ENCODE peak calls at places on chromosome 4, in nine cellular contexts. One of them, this sample, is unnamed.
A peak's percentile ranks its signal among the peaks of the same experiment; 100 is the strongest.

GRCh38 chr4:155400893-155401292 is 24.1 kb upstream of the MAP9 start:
- DNase-seq in tibial artery: no peak
- DNase-seq in suprapubic skin: no peak
- DNase-seq in HCT116: no peak
- DNase-seq in tibial nerve: no peak
- DNase-seq in Caco-2: no peak
- DNase-seq in ovary: no peak
- DNase-seq in NB4: no peak
- DNase-seq in mammary epithelial cell: no peak
- DNase-seq in this sample: no peak

GRCh38 chr4:119750771-119751170 is 122.2 kb upstream of the PDE5A start:
- DNase-seq in tibial artery: no peak
- DNase-seq in suprapubic skin: no peak
- DNase-seq in HCT116: no peak
- DNase-seq in tibial nerve: no peak
- DNase-seq in Caco-2: no peak
- DNase-seq in ovary: no peak
- DNase-seq in NB4: no peak
- DNase-seq in mammary epithelial cell: peak; percentile 4
- DNase-seq in this sample: no peak

GRCh38 chr4:40350627-40351227 is 15.6 kb downstream of the CHRNA9 start:
- DNase-seq in tibial artery: no peak
- DNase-seq in suprapubic skin: no peak
- DNase-seq in HCT116: no peak
- DNase-seq in tibial nerve: no peak
- DNase-seq in Caco-2: peak; percentile 12
- DNase-seq in ovary: no peak
- DNase-seq in NB4: peak; percentile 32
- DNase-seq in mammary epithelial cell: no peak
- DNase-seq in this sample: no peak

GRCh38 chr4:185238261-185238681 is 28.9 kb downstream of the SNX25 start:
- DNase-seq in tibial artery: no peak
- DNase-seq in suprapubic skin: no peak
- DNase-seq in HCT116: no peak
- DNase-seq in tibial nerve: no peak
- DNase-seq in Caco-2: no peak
- DNase-seq in ovary: no peak
- DNase-seq in NB4: no peak
- DNase-seq in mammary epithelial cell: no peak
- DNase-seq in this sample: peak; percentile 40

GRCh38 chr4:33780952-33781655 is 2463.2 kb downstream of the ARAP2 start:
- DNase-seq in tibial artery: no peak
- DNase-seq in suprapubic skin: no peak
- DNase-seq in HCT116: peak; percentile 55
- DNase-seq in tibial nerve: no peak
- DNase-seq in Caco-2: no peak
- DNase-seq in ovary: no peak
- DNase-seq in NB4: no peak
- DNase-seq in mammary epithelial cell: peak; percentile 12
- DNase-seq in this sample: peak; percentile 51

GRCh38 chr4:16233569-16234177 is 7.4 kb upstream of the TAPT1 start:
- DNase-seq in tibial artery: no peak
- DNase-seq in suprapubic skin: no peak
- DNase-seq in HCT116: no peak
- DNase-seq in tibial nerve: no peak
- DNase-seq in Caco-2: no peak
- DNase-seq in ovary: no peak
- DNase-seq in NB4: no peak
- DNase-seq in mammary epithelial cell: no peak
- DNase-seq in this sample: no peak

GRCh38 chr4:173503330-173504180 is 26.5 kb downstream of the HAND2 start:
- DNase-seq in tibial artery: no peak
- DNase-seq in suprapubic skin: no peak
- DNase-seq in HCT116: no peak
- DNase-seq in tibial nerve: no peak
- DNase-seq in Caco-2: no peak
- DNase-seq in ovary: no peak
- DNase-seq in NB4: no peak
- DNase-seq in mammary epithelial cell: no peak
- DNase-seq in this sample: no peak

GRCh38 chr4:26692014-26692726 is 108.3 kb downstream of the TBC1D19 start:
- DNase-seq in tibial artery: no peak
- DNase-seq in suprapubic skin: no peak
- DNase-seq in HCT116: no peak
- DNase-seq in tibial nerve: no peak
- DNase-seq in Caco-2: no peak
- DNase-seq in ovary: no peak
- DNase-seq in NB4: no peak
- DNase-seq in mammary epithelial cell: peak; percentile 41
- DNase-seq in this sample: no peak

GRCh38 chr4:185717018-185717726 is 94.8 kb downstream of the SORBS2 start:
- DNase-seq in tibial artery: no peak
- DNase-seq in suprapubic skin: no peak
- DNase-seq in HCT116: no peak
- DNase-seq in tibial nerve: no peak
- DNase-seq in Caco-2: no peak
- DNase-seq in ovary: no peak
- DNase-seq in NB4: no peak
- DNase-seq in mammary epithelial cell: no peak
- DNase-seq in this sample: no peak

GRCh38 chr4:176354884-176355283 is 35.1 kb downstream of the SPCS3 start:
- DNase-seq in tibial artery: no peak
- DNase-seq in suprapubic skin: no peak
- DNase-seq in HCT116: no peak
- DNase-seq in tibial nerve: no peak
- DNase-seq in Caco-2: no peak
- DNase-seq in ovary: no peak
- DNase-seq in NB4: no peak
- DNase-seq in mammary epithelial cell: no peak
- DNase-seq in this sample: no peak

GRCh38 chr4:128385683-128386304 is 98.2 kb upstream of the PGRMC2 start:
- DNase-seq in tibial artery: no peak
- DNase-seq in suprapubic skin: no peak
- DNase-seq in HCT116: no peak
- DNase-seq in tibial nerve: no peak
- DNase-seq in Caco-2: no peak
- DNase-seq in ovary: no peak
- DNase-seq in NB4: peak; percentile 21
- DNase-seq in mammary epithelial cell: peak; percentile 82
- DNase-seq in this sample: peak; percentile 58

GRCh38 chr4:134463771-134464170 is 262.2 kb upstream of the PABPC4L start:
- DNase-seq in tibial artery: no peak
- DNase-seq in suprapubic skin: no peak
- DNase-seq in HCT116: no peak
- DNase-seq in tibial nerve: no peak
- DNase-seq in Caco-2: no peak
- DNase-seq in ovary: no peak
- DNase-seq in NB4: no peak
- DNase-seq in mammary epithelial cell: no peak
- DNase-seq in this sample: no peak

GRCh38 chr4:108024078-108024990 is 34.6 kb downstream of the HADH start:
- DNase-seq in tibial artery: no peak
- DNase-seq in suprapubic skin: no peak
- DNase-seq in HCT116: no peak
- DNase-seq in tibial nerve: no peak
- DNase-seq in Caco-2: no peak
- DNase-seq in ovary: no peak
- DNase-seq in NB4: no peak
- DNase-seq in mammary epithelial cell: no peak
- DNase-seq in this sample: no peak

GRCh38 chr4:89492476-89493110 is 185.0 kb upstream of the GPRIN3 start:
- DNase-seq in tibial artery: no peak
- DNase-seq in suprapubic skin: no peak
- DNase-seq in HCT116: no peak
- DNase-seq in tibial nerve: no peak
- DNase-seq in Caco-2: no peak
- DNase-seq in ovary: no peak
- DNase-seq in NB4: no peak
- DNase-seq in mammary epithelial cell: peak; percentile 60
- DNase-seq in this sample: peak; percentile 86

GRCh38 chr4:120870279-120870673 is 52.2 kb downstream of the PRDM5 start:
- DNase-seq in tibial artery: no peak
- DNase-seq in suprapubic skin: no peak
- DNase-seq in HCT116: no peak
- DNase-seq in tibial nerve: no peak
- DNase-seq in Caco-2: peak; percentile 46
- DNase-seq in ovary: no peak
- DNase-seq in NB4: no peak
- DNase-seq in mammary epithelial cell: no peak
- DNase-seq in this sample: no peak
- TF ChIP-seq CTCF in tibial artery: no peak
- TF ChIP-seq CTCF in suprapubic skin: no peak
- TF ChIP-seq CTCF in HCT116: peak; percentile 51
- TF ChIP-seq CTCF in tibial nerve: no peak
- TF ChIP-seq CTCF in Caco-2: no peak
- TF ChIP-seq CTCF in ovary: no peak
- TF ChIP-seq CTCF in NB4: peak; percentile 2
- TF ChIP-seq CTCF in mammary epithelial cell: no peak
- TF ChIP-seq CTCF in this sample: no peak

DNA sequence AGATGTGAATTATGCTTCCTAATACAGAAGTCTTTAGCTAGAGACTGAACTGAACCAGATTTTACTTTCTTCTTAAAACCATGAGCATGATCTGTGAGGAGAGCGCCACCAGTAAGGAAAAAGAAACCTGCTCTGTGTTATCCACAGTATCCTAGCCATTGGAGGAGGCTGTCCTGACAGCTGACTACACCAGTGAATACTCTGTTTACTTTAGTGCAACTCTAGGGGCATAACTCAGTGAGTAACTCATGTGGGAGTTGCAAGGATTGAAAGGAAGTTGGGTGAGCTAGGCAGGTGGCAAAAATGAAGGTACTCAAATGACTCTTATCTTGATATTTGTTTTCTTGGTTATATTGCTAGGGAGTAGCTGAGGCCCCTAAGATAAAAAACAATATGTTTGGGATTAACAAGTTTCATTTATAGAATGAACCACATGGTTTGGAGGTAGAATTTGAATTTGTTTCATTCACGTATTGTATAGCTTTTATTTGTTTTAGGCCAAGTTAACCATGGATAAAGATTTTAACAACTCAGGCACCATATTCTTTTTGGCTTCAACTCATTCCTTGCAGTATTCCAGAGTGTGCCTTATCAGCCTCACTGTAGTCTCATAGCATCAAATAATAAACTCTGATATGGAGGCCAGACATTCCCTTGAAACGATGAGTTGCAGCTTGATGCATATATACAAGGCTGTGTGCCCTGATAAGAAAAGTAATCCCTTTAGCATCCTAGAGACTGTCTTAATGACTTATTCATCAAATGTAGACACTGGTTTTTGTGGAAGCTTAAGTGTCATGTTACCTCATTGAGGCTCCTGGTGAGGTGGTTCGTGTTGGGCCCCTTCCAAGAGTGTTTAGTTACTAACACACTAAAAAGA is 2.5 kb downstream of the BMP3 start:
- DNase-seq in tibial artery: no peak
- DNase-seq in suprapubic skin: no peak
- DNase-seq in HCT116: no peak
- DNase-seq in tibial nerve: no peak
- DNase-seq in Caco-2: no peak
- DNase-seq in ovary: no peak
- DNase-seq in NB4: no peak
- DNase-seq in mammary epithelial cell: no peak
- DNase-seq in this sample: no peak
- H3K4me3 ChIP-seq in tibial artery: no peak overlapping the region
- H3K4me3 ChIP-seq in suprapubic skin: no peak overlapping the region
- H3K4me3 ChIP-seq in HCT116: no peak overlapping the region
- H3K4me3 ChIP-seq in tibial nerve: peak overlapping the region; percentile 57
- H3K4me3 ChIP-seq in Caco-2: no peak overlapping the region
- H3K4me3 ChIP-seq in ovary: no peak overlapping the region
- H3K4me3 ChIP-seq in NB4: no peak overlapping the region
- H3K4me3 ChIP-seq in mammary epithelial cell: no peak overlapping the region
- H3K4me3 ChIP-seq in this sample: no peak overlapping the region

DNA sequence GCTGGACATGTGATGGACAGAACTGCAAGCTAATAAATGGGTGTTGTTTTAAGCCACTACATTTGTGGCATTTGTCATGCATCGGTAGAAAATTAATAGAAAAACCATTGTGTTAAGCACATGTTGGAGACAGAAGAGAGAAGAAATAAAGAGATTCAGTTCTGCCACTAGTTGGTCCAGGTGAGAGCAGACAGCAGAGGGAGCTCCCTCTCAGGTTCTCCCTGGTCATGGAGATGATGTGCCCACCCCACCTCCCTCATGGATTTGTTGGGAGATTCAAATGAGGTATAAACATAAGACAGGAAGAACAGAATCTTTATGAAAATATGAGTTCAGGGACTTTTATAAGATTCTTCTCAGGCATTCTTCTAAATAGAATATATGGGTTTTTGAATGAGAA is 36.8 kb upstream of the OCIAD2 start:
- DNase-seq in tibial artery: no peak
- DNase-seq in suprapubic skin: no peak
- DNase-seq in HCT116: peak; percentile 57
- DNase-seq in tibial nerve: no peak
- DNase-seq in Caco-2: peak; percentile 59
- DNase-seq in ovary: no peak
- DNase-seq in NB4: no peak
- DNase-seq in mammary epithelial cell: peak; percentile 56
- DNase-seq in this sample: no peak
- TF ChIP-seq CTCF in tibial artery: no peak
- TF ChIP-seq CTCF in suprapubic skin: no peak
- TF ChIP-seq CTCF in HCT116: peak; percentile 76
- TF ChIP-seq CTCF in tibial nerve: no peak
- TF ChIP-seq CTCF in Caco-2: no peak
- TF ChIP-seq CTCF in ovary: no peak
- TF ChIP-seq CTCF in NB4: peak; percentile 11
- TF ChIP-seq CTCF in mammary epithelial cell: peak; percentile 78
- TF ChIP-seq CTCF in this sample: no peak

GRCh38 chr4:80192937-80193336 is 4.4 kb upstream of the PRDM8 start:
- DNase-seq in tibial artery: no peak
- DNase-seq in suprapubic skin: no peak
- DNase-seq in HCT116: no peak
- DNase-seq in tibial nerve: no peak
- DNase-seq in Caco-2: no peak
- DNase-seq in ovary: no peak
- DNase-seq in NB4: no peak
- DNase-seq in mammary epithelial cell: peak; percentile 55
- DNase-seq in this sample: peak; percentile 49

GRCh38 chr4:80196259-80197131 is 808 bp upstream of the PRDM8 start:
- DNase-seq in tibial artery: no peak
- DNase-seq in suprapubic skin: no peak
- DNase-seq in HCT116: no peak
- DNase-seq in tibial nerve: no peak
- DNase-seq in Caco-2: no peak
- DNase-seq in ovary: no peak
- DNase-seq in NB4: no peak
- DNase-seq in mammary epithelial cell: no peak
- DNase-seq in this sample: peak; percentile 49

GRCh38 chr4:80197601-80198444 is 520 bp downstream of the PRDM8 start:
- DNase-seq in tibial artery: peak; percentile 34
- DNase-seq in suprapubic skin: no peak
- DNase-seq in HCT116: no peak
- DNase-seq in tibial nerve: no peak
- DNase-seq in Caco-2: no peak
- DNase-seq in ovary: no peak
- DNase-seq in NB4: no peak
- DNase-seq in mammary epithelial cell: no peak
- DNase-seq in this sample: peak; percentile 6

GRCh38 chr4:80197132-80197573 is at the start of gene PRDM8:
- DNase-seq in tibial artery: no peak
- DNase-seq in suprapubic skin: no peak
- DNase-seq in HCT116: no peak
- DNase-seq in tibial nerve: no peak
- DNase-seq in Caco-2: no peak
- DNase-seq in ovary: no peak
- DNase-seq in NB4: no peak
- DNase-seq in mammary epithelial cell: no peak
- DNase-seq in this sample: no peak

GRCh38 chr4:80195441-80196139 is 1.7 kb upstream of the PRDM8 start:
- DNase-seq in tibial artery: no peak
- DNase-seq in suprapubic skin: no peak
- DNase-seq in HCT116: no peak
- DNase-seq in tibial nerve: no peak
- DNase-seq in Caco-2: no peak
- DNase-seq in ovary: no peak
- DNase-seq in NB4: no peak
- DNase-seq in mammary epithelial cell: no peak
- DNase-seq in this sample: no peak
- H3K4me3 ChIP-seq in tibial artery: no peak overlapping the region
- H3K4me3 ChIP-seq in suprapubic skin: no peak overlapping the region
- H3K4me3 ChIP-seq in HCT116: no peak overlapping the region
- H3K4me3 ChIP-seq in tibial nerve: no peak overlapping the region
- H3K4me3 ChIP-seq in Caco-2: no peak overlapping the region
- H3K4me3 ChIP-seq in ovary: no peak overlapping the region
- H3K4me3 ChIP-seq in NB4: no peak overlapping the region
- H3K4me3 ChIP-seq in mammary epithelial cell: no peak overlapping the region
- H3K4me3 ChIP-seq in this sample: no peak overlapping the region

This sample was measured in cardiac muscle cell.